ENCODE peak calls at places on chromosomes 13 and 19, in five cellular contexts. One of them, this sample, is unnamed.

GRCh38 chr19:39178296-39179006 is 18.3 kb upstream of the NCCRP1 start:
- DNase-seq in stimulated activated CD8-positive, alpha-beta memory T cell treated with anti-CD3 and anti-CD28 coated beads, Interleukin-7, amount 100 ng/mL, for 1 hour: no peak
- DNase-seq in left cardiac atrium: no peak
- DNase-seq in pulmonary artery endothelial cell: no peak
- DNase-seq in memory B cell: no peak
- DNase-seq in this sample: no peak

GRCh38 chr19:34794289-34794960 is 21.4 kb upstream of the ZNF599 start:
- DNase-seq in stimulated activated CD8-positive, alpha-beta memory T cell treated with anti-CD3 and anti-CD28 coated beads, Interleukin-7, amount 100 ng/mL, for 1 hour: no peak
- DNase-seq in left cardiac atrium: no peak
- DNase-seq in pulmonary artery endothelial cell: no peak
- DNase-seq in memory B cell: no peak
- DNase-seq in this sample: no peak

GRCh38 chr19:40323705-40324104 is 24.5 kb downstream of the C19orf47 start:
- DNase-seq in stimulated activated CD8-positive, alpha-beta memory T cell treated with anti-CD3 and anti-CD28 coated beads, Interleukin-7, amount 100 ng/mL, for 1 hour: no peak
- DNase-seq in left cardiac atrium: no peak
- DNase-seq in pulmonary artery endothelial cell: no peak
- DNase-seq in memory B cell: no peak
- DNase-seq in this sample: no peak

GRCh38 chr13:71864981-71865857 is 1.8 kb downstream of the DACH1 start:
- DNase-seq in stimulated activated CD8-positive, alpha-beta memory T cell treated with anti-CD3 and anti-CD28 coated beads, Interleukin-7, amount 100 ng/mL, for 1 hour: no peak
- DNase-seq in left cardiac atrium: peak
- DNase-seq in pulmonary artery endothelial cell: no peak
- DNase-seq in memory B cell: no peak
- DNase-seq in this sample: peak

GRCh38 chr13:85254641-85255040 is 544.6 kb downstream of the SLITRK6 start:
- DNase-seq in stimulated activated CD8-positive, alpha-beta memory T cell treated with anti-CD3 and anti-CD28 coated beads, Interleukin-7, amount 100 ng/mL, for 1 hour: no peak
- DNase-seq in left cardiac atrium: no peak
- DNase-seq in pulmonary artery endothelial cell: no peak
- DNase-seq in memory B cell: no peak
- DNase-seq in this sample: no peak

GRCh38 chr19:32773126-32773525 is 53.6 kb downstream of the TDRD12 start:
- DNase-seq in stimulated activated CD8-positive, alpha-beta memory T cell treated with anti-CD3 and anti-CD28 coated beads, Interleukin-7, amount 100 ng/mL, for 1 hour: no peak
- DNase-seq in left cardiac atrium: no peak
- DNase-seq in pulmonary artery endothelial cell: no peak
- DNase-seq in memory B cell: no peak
- DNase-seq in this sample: no peak

GRCh38 chr13:21069561-21070004 is 8.2 kb upstream of the LATS2 start:
- DNase-seq in stimulated activated CD8-positive, alpha-beta memory T cell treated with anti-CD3 and anti-CD28 coated beads, Interleukin-7, amount 100 ng/mL, for 1 hour: no peak
- DNase-seq in left cardiac atrium: no peak
- DNase-seq in pulmonary artery endothelial cell: no peak
- DNase-seq in memory B cell: no peak
- DNase-seq in this sample: peak

GRCh38 chr19:56983804-56984203 is 136.0 kb upstream of the USP29 start:
- DNase-seq in stimulated activated CD8-positive, alpha-beta memory T cell treated with anti-CD3 and anti-CD28 coated beads, Interleukin-7, amount 100 ng/mL, for 1 hour: no peak
- DNase-seq in left cardiac atrium: no peak
- DNase-seq in pulmonary artery endothelial cell: no peak
- DNase-seq in memory B cell: no peak
- DNase-seq in this sample: no peak

GRCh38 chr13:108961542-108962125 is 332.2 kb downstream of the MYO16 start:
- DNase-seq in stimulated activated CD8-positive, alpha-beta memory T cell treated with anti-CD3 and anti-CD28 coated beads, Interleukin-7, amount 100 ng/mL, for 1 hour: no peak
- DNase-seq in left cardiac atrium: no peak
- DNase-seq in pulmonary artery endothelial cell: no peak
- DNase-seq in memory B cell: peak
- DNase-seq in this sample: peak

GRCh38 chr13:29918845-29919244 is 68.4 kb upstream of the UBL3 start:
- DNase-seq in stimulated activated CD8-positive, alpha-beta memory T cell treated with anti-CD3 and anti-CD28 coated beads, Interleukin-7, amount 100 ng/mL, for 1 hour: no peak
- DNase-seq in left cardiac atrium: no peak
- DNase-seq in pulmonary artery endothelial cell: no peak
- DNase-seq in memory B cell: no peak
- DNase-seq in this sample: no peak

GRCh38 chr13:102945324-102945815 is 99.5 kb downstream of the ERCC5 start:
- DNase-seq in stimulated activated CD8-positive, alpha-beta memory T cell treated with anti-CD3 and anti-CD28 coated beads, Interleukin-7, amount 100 ng/mL, for 1 hour: no peak
- DNase-seq in left cardiac atrium: no peak
- DNase-seq in pulmonary artery endothelial cell: no peak
- DNase-seq in memory B cell: no peak
- DNase-seq in this sample: no peak

GRCh38 chr19:46776927-46777911 is 11.2 kb downstream of the SLC1A5 start:
- DNase-seq in stimulated activated CD8-positive, alpha-beta memory T cell treated with anti-CD3 and anti-CD28 coated beads, Interleukin-7, amount 100 ng/mL, for 1 hour: no peak
- DNase-seq in left cardiac atrium: no peak
- DNase-seq in pulmonary artery endothelial cell: no peak
- DNase-seq in memory B cell: no peak
- DNase-seq in this sample: no peak

GRCh38 chr19:24054044-24054935 is 32.7 kb upstream of the ZNF254 start:
- DNase-seq in stimulated activated CD8-positive, alpha-beta memory T cell treated with anti-CD3 and anti-CD28 coated beads, Interleukin-7, amount 100 ng/mL, for 1 hour: no peak
- DNase-seq in left cardiac atrium: no peak
- DNase-seq in pulmonary artery endothelial cell: no peak
- DNase-seq in memory B cell: no peak
- DNase-seq in this sample: peak

GRCh38 chr19:16216744-16217670 is 19.3 kb downstream of the AP1M1 start:
- DNase-seq in stimulated activated CD8-positive, alpha-beta memory T cell treated with anti-CD3 and anti-CD28 coated beads, Interleukin-7, amount 100 ng/mL, for 1 hour: no peak
- DNase-seq in left cardiac atrium: no peak
- DNase-seq in pulmonary artery endothelial cell: no peak
- DNase-seq in memory B cell: no peak
- DNase-seq in this sample: no peak

GRCh38 chr19:32373614-32374295 is 28.3 kb downstream of the ZNF507 start:
- DNase-seq in stimulated activated CD8-positive, alpha-beta memory T cell treated with anti-CD3 and anti-CD28 coated beads, Interleukin-7, amount 100 ng/mL, for 1 hour: no peak
- DNase-seq in left cardiac atrium: no peak
- DNase-seq in pulmonary artery endothelial cell: peak
- DNase-seq in memory B cell: no peak
- DNase-seq in this sample: peak

GRCh38 chr19:53037101-53038097 is 7.1 kb upstream of the ERVV-2 start:
- DNase-seq in stimulated activated CD8-positive, alpha-beta memory T cell treated with anti-CD3 and anti-CD28 coated beads, Interleukin-7, amount 100 ng/mL, for 1 hour: no peak
- DNase-seq in left cardiac atrium: peak
- DNase-seq in pulmonary artery endothelial cell: peak
- DNase-seq in memory B cell: no peak
- DNase-seq in this sample: no peak

GRCh38 chr13:22883961-22884360 is 296.8 kb upstream of the SGCG start:
- DNase-seq in stimulated activated CD8-positive, alpha-beta memory T cell treated with anti-CD3 and anti-CD28 coated beads, Interleukin-7, amount 100 ng/mL, for 1 hour: no peak
- DNase-seq in left cardiac atrium: no peak
- DNase-seq in pulmonary artery endothelial cell: no peak
- DNase-seq in memory B cell: no peak
- DNase-seq in this sample: no peak

GRCh38 chr19:55939206-55939605 is 7.1 kb upstream of the NLRP13 start:
- DNase-seq in stimulated activated CD8-positive, alpha-beta memory T cell treated with anti-CD3 and anti-CD28 coated beads, Interleukin-7, amount 100 ng/mL, for 1 hour: no peak
- DNase-seq in left cardiac atrium: no peak
- DNase-seq in pulmonary artery endothelial cell: no peak
- DNase-seq in memory B cell: no peak
- DNase-seq in this sample: no peak

GRCh38 chr13:47085346-47085745 is 188.5 kb upstream of the HTR2A start:
- DNase-seq in stimulated activated CD8-positive, alpha-beta memory T cell treated with anti-CD3 and anti-CD28 coated beads, Interleukin-7, amount 100 ng/mL, for 1 hour: no peak
- DNase-seq in left cardiac atrium: no peak
- DNase-seq in pulmonary artery endothelial cell: no peak
- DNase-seq in memory B cell: no peak
- DNase-seq in this sample: no peak

GRCh38 chr13:50596103-50596502 is 247.4 kb downstream of the DLEU7 start:
- DNase-seq in stimulated activated CD8-positive, alpha-beta memory T cell treated with anti-CD3 and anti-CD28 coated beads, Interleukin-7, amount 100 ng/mL, for 1 hour: no peak
- DNase-seq in left cardiac atrium: no peak
- DNase-seq in pulmonary artery endothelial cell: no peak
- DNase-seq in memory B cell: no peak
- DNase-seq in this sample: no peak

GRCh38 chr19:35963514-35963913 is 27.3 kb downstream of the LRFN3 start:
- DNase-seq in stimulated activated CD8-positive, alpha-beta memory T cell treated with anti-CD3 and anti-CD28 coated beads, Interleukin-7, amount 100 ng/mL, for 1 hour: no peak
- DNase-seq in left cardiac atrium: no peak
- DNase-seq in pulmonary artery endothelial cell: no peak
- DNase-seq in memory B cell: no peak
- DNase-seq in this sample: peak

GRCh38 chr19:38321646-38322323 is 2.1 kb downstream of the KCNK6 start:
- DNase-seq in stimulated activated CD8-positive, alpha-beta memory T cell treated with anti-CD3 and anti-CD28 coated beads, Interleukin-7, amount 100 ng/mL, for 1 hour: no peak
- DNase-seq in left cardiac atrium: peak
- DNase-seq in pulmonary artery endothelial cell: no peak
- DNase-seq in memory B cell: no peak
- DNase-seq in this sample: peak

GRCh38 chr19:38394488-38394887 is 6.0 kb downstream of the SPRED3 start:
- DNase-seq in stimulated activated CD8-positive, alpha-beta memory T cell treated with anti-CD3 and anti-CD28 coated beads, Interleukin-7, amount 100 ng/mL, for 1 hour: no peak
- DNase-seq in left cardiac atrium: peak
- DNase-seq in pulmonary artery endothelial cell: no peak
- DNase-seq in memory B cell: no peak
- DNase-seq in this sample: no peak

GRCh38 chr19:47561440-47562045 is 11.4 kb downstream of the ZNF541 start:
- DNase-seq in stimulated activated CD8-positive, alpha-beta memory T cell treated with anti-CD3 and anti-CD28 coated beads, Interleukin-7, amount 100 ng/mL, for 1 hour: no peak
- DNase-seq in left cardiac atrium: no peak
- DNase-seq in pulmonary artery endothelial cell: no peak
- DNase-seq in memory B cell: no peak
- DNase-seq in this sample: peak

This sample was measured in mesenchymal stem cell.